ENCODE peak calls at places on chromosomes 7 and 10, in eight cellular contexts. C is tibial nerve, A is fibroblast of pulmonary artery, K is A549, P is adrenal gland, X is foreskin fibroblast, D is left lung, T is vagina. B is an unnamed sample.

GRCh38 chr10:17062009-17062408 is 67.6 kb downstream of the CUBN start:
- DNase-seq in C (no peak), A (peak), K (peak), P (no peak), X (peak), D (no peak), T (no peak), B (peak)

GRCh38 chr10:95236068-95236903 is 42.2 kb downstream of the ACSM6 start:
- DNase-seq in C (no peak), A (peak), K (no peak), P (no peak), X (peak), D (no peak), T (no peak), B (peak)

GRCh38 chr10:31635415-31636065 is 293.1 kb downstream of the ARHGAP12 start:
- DNase-seq in C (no peak), A (no peak), K (no peak), P (no peak), X (peak), D (no peak), T (no peak), B (peak)

GRCh38 chr7:16804674-16805439 is at the start of gene AGR2:
- DNase-seq in C (no peak), A (no peak), K (peak), P (no peak), X (no peak), D (peak), T (no peak), B (no peak)

GRCh38 chr10:44064317-44064716 is 320.6 kb downstream of the CXCL12 start:
- DNase-seq in C (no peak), A (no peak), K (no peak), P (no peak), X (no peak), D (no peak), T (no peak), B (no peak)

GRCh38 chr10:99730026-99730425 is 1.9 kb downstream of the COX15 start:
- DNase-seq in C (no peak), A (peak), K (no peak), P (no peak), X (peak), D (no peak), T (no peak), B (peak)

GRCh38 chr10:45454859-45455258 is 80.8 kb downstream of the ALOX5 start:
- DNase-seq in C (no peak), A (no peak), K (no peak), P (no peak), X (no peak), D (no peak), T (no peak), B (no peak)

GRCh38 chr7:32378991-32379390 is 111.2 kb downstream of the LSM5 start:
- DNase-seq in C (no peak), A (no peak), K (no peak), P (no peak), X (no peak), D (no peak), T (no peak), B (no peak)

GRCh38 chr7:42224391-42225003 is 12.5 kb downstream of the GLI3 start:
- DNase-seq in C (no peak), A (no peak), K (no peak), P (no peak), X (no peak), D (no peak), T (no peak), B (no peak)

GRCh38 chr7:24325708-24326107 is 41.7 kb downstream of the NPY start:
- DNase-seq in C (no peak), A (no peak), K (no peak), P (no peak), X (no peak), D (no peak), T (no peak), B (no peak)

GRCh38 chr10:29895436-29895835 is 163.9 kb downstream of the JCAD start:
- DNase-seq in C (peak), A (peak), K (no peak), P (peak), X (peak), D (no peak), T (no peak), B (peak)

GRCh38 chr7:46979439-46979838 is 602.5 kb downstream of the TNS3 start:
- DNase-seq in C (no peak), A (no peak), K (no peak), P (no peak), X (no peak), D (no peak), T (no peak), B (no peak)

GRCh38 chr10:49096890-49097445 is 18.4 kb downstream of the VSTM4 start:
- DNase-seq in C (no peak), A (no peak), K (no peak), P (no peak), X (no peak), D (no peak), T (peak), B (no peak)

GRCh38 chr7:157550300-157551275 is 213.8 kb downstream of the DNAJB6 start:
- DNase-seq in C (no peak), A (no peak), K (no peak), P (no peak), X (no peak), D (peak), T (no peak), B (no peak)

GRCh38 chr10:11024596-11024995 is 6.9 kb downstream of the CELF2 start:
- DNase-seq in C (no peak), A (peak), K (no peak), P (no peak), X (peak), D (no peak), T (no peak), B (peak)

GRCh38 chr10:51706225-51706624 is 6.8 kb upstream of the CSTF2T start:
- DNase-seq in C (peak), A (peak), K (no peak), P (peak), X (peak), D (no peak), T (no peak), B (peak)

GRCh38 chr7:108347616-108348015 is 108.6 kb downstream of the NRCAM start:
- DNase-seq in C (no peak), A (peak), K (peak), P (peak), X (peak), D (no peak), T (no peak), B (peak)

GRCh38 chr10:104297697-104298660 is 29.0 kb downstream of the GSTO2 start:
- DNase-seq in C (no peak), A (peak), K (peak), P (no peak), X (peak), D (no peak), T (no peak), B (peak)

GRCh38 chr10:104296687-104297436 is 27.9 kb downstream of the GSTO2 start:
- DNase-seq in C (no peak), A (no peak), K (no peak), P (no peak), X (no peak), D (no peak), T (no peak), B (no peak)

GRCh38 chr10:104300002-104300735 is 31.2 kb downstream of the GSTO2 start:
- DNase-seq in C (no peak), A (peak), K (no peak), P (peak), X (peak), D (no peak), T (peak), B (peak)

GRCh38 chr10:104300736-104301292 is 31.8 kb downstream of the GSTO2 start:
- DNase-seq in C (no peak), A (peak), K (peak), P (peak), X (peak), D (no peak), T (no peak), B (peak)

DNA sequence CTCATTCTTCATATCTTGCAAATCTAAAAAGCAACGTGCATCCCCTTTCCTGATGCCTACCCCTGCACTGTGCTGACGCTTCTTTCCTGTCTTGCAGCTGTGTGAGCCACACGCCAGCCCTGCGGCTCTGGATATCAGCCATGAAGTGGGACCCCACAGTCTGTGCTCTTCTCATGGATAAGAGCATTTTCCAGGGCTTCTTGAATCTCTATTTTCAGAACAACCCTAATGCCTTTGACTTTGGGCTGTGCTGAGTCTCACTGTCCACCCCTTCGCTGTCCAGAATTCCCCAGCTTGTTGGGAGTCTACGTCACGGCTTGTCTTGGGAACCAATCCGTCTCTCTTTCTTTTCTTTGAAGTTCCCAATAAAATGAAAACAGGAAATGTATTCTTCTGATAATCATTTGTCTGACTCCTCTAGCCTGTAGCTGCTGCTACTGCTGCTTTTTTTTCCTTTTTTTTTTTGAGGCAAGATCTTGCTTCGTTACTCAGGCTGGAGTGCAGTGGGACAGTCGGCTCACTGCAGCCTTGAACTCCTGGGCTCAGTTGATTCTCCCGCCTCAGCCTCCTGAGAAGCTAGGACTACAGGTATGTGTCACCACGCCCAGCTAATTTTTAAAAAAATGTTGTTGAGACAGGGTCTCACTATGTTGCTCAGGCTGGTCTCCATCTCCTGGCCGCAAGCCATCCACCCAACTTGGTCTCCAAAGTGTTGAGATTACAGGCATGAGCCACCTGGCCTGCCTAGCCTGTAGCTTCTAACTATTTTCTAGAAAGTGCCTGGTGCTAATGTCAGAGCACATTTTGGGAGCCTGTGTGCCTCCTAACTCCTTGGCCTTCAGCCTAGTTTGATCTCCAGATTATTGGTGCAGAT is 30.3 kb downstream of the GSTO2 start:
- DNase-seq in C (no peak), A (peak), K (no peak), P (no peak), X (peak), D (no peak), T (no peak), B (peak)
- H3K4me3 ChIP-seq in C (no peak), A (peak), K (no peak), P (no peak), X (no peak), D (no peak), T (no peak), B (peak)

GRCh38 chr7:150322114-150322832 is 882 bp upstream of the LRRC61 start:
- DNase-seq in C (no peak), A (no peak), K (no peak), P (peak), X (no peak), D (no peak), T (no peak), B (no peak)

GRCh38 chr7:150324366-150324961 is 1.1 kb upstream of the ACTR3C start:
- DNase-seq in C (no peak), A (peak), K (no peak), P (peak), X (no peak), D (no peak), T (no peak), B (no peak)

GRCh38 chr7:150323682-150324365 is 479 bp upstream of the ACTR3C start:
- DNase-seq in C (no peak), A (no peak), K (no peak), P (no peak), X (no peak), D (no peak), T (no peak), B (no peak)

GRCh38 chr7:150321788-150322113 is 1.4 kb upstream of the LRRC61 start:
- DNase-seq in C (no peak), A (no peak), K (no peak), P (no peak), X (no peak), D (no peak), T (no peak), B (no peak)

GRCh38 chr7:150322833-150323681 is at the start of the genes ACTR3C and LRRC61:
- DNase-seq in C (no peak), A (no peak), K (no peak), P (peak), X (no peak), D (peak), T (no peak), B (no peak)
- TF ChIP-seq CTCF in C (no peak), A (no peak), K (no peak), P (peak), X (no peak), D (peak), T (no peak), B (no peak)

GRCh38 chr10:132539894-132540293 is 2.3 kb downstream of the INPP5A start:
- DNase-seq in C (no peak), A (peak), K (no peak), P (no peak), X (peak), D (no peak), T (no peak), B (peak)

GRCh38 chr10:132538031-132538789 is 623 bp downstream of the INPP5A start:
- DNase-seq in C (no peak), A (peak), K (no peak), P (peak), X (peak), D (peak), T (no peak), B (no peak)

GRCh38 chr10:132540456-132540855 is 2.9 kb downstream of the INPP5A start:
- DNase-seq in C (no peak), A (peak), K (no peak), P (no peak), X (peak), D (no peak), T (no peak), B (peak)

GRCh38 chr10:132538790-132539421 is 1.3 kb downstream of the INPP5A start:
- DNase-seq in C (no peak), A (no peak), K (no peak), P (no peak), X (peak), D (peak), T (no peak), B (no peak)

GRCh38 chr10:132539431-132539839 is 1.8 kb downstream of the INPP5A start:
- DNase-seq in C (no peak), A (no peak), K (no peak), P (no peak), X (peak), D (peak), T (no peak), B (peak)
- H3K4me3 ChIP-seq in C (peak), A (no peak), K (no peak), P (no peak), X (peak), D (peak), T (peak), B (peak)

DNA sequence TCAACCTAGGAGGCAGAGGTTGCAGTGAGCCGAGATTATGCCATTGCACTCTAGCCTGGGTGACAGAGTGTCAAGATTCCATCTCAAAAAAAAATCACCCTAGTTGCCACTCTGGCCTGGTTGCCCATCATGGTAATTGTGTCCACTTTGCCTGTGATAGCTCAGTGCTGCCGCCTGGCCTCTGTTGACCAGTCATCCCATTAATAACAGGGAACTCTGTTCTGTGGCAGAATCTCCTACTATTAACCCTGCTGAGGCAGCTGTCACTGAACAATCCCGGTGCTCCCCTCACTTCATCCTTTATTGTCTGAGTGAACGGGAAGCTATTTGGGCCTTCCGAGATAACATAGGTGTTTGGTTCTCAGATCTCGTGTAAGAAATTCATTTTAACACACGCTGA is 14.6 kb downstream of the ZNF3 start:
- DNase-seq in C (no peak), A (no peak), K (no peak), P (no peak), X (peak), D (no peak), T (no peak), B (no peak)
- TF ChIP-seq CTCF in C (no peak), A (no peak), K (no peak), P (no peak), X (no peak), D (no peak), T (no peak), B (no peak)

GRCh38 chr10:69571618-69572158 is 1.5 kb downstream of the NEUROG3 start:
- DNase-seq in C (no peak), A (no peak), K (no peak), P (no peak), X (no peak), D (no peak), T (no peak), B (no peak)

GRCh38 chr10:69569144-69569934 is 3.9 kb downstream of the NEUROG3 start:
- DNase-seq in C (no peak), A (no peak), K (no peak), P (no peak), X (no peak), D (no peak), T (no peak), B (no peak)

GRCh38 chr10:69570050-69570816 is 3.0 kb downstream of the NEUROG3 start:
- DNase-seq in C (no peak), A (no peak), K (no peak), P (no peak), X (no peak), D (no peak), T (no peak), B (no peak)

GRCh38 chr10:69567920-69568319 is 5.3 kb downstream of the NEUROG3 start:
- DNase-seq in C (peak), A (peak), K (peak), P (peak), X (peak), D (no peak), T (no peak), B (peak)

GRCh38 chr10:69568472-69569143 is 4.6 kb downstream of the NEUROG3 start:
- DNase-seq in C (no peak), A (no peak), K (no peak), P (no peak), X (no peak), D (no peak), T (no peak), B (no peak)
- H3K4me3 ChIP-seq in C (no peak), A (no peak), K (no peak), P (no peak), X (no peak), D (no peak), T (no peak), B (no peak)

B was measured in fibroblast of villous mesenchyme.